ENCODE peak calls at places on chromosomes 5 and 9, in five cellular contexts. One of them, this sample, is unnamed.

GRCh38 chr9:89379508-89380115 is 61.3 kb downstream of the SECISBP2 start:
- DNase-seq in K562: no peak
- DNase-seq in SK-N-SH: no peak
- DNase-seq in H1: no peak
- DNase-seq in GM12878: no peak
- DNase-seq in this sample: peak

GRCh38 chr5:23727271-23727670 is 219.9 kb downstream of the PRDM9 start:
- DNase-seq in K562: no peak
- DNase-seq in SK-N-SH: no peak
- DNase-seq in H1: no peak
- DNase-seq in GM12878: no peak
- DNase-seq in this sample: no peak

GRCh38 chr5:6715271-6715670 is 2.0 kb downstream of the TENT4A start:
- DNase-seq in K562: no peak
- DNase-seq in SK-N-SH: no peak
- DNase-seq in H1: no peak
- DNase-seq in GM12878: no peak
- DNase-seq in this sample: no peak

GRCh38 chr5:150412319-150413175 is at the start of gene CD74:
- DNase-seq in K562: no peak
- DNase-seq in SK-N-SH: peak
- DNase-seq in H1: no peak
- DNase-seq in GM12878: peak
- DNase-seq in this sample: peak

GRCh38 chr5:123755587-123756324 is 243.8 kb downstream of the CSNK1G3 start:
- DNase-seq in K562: no peak
- DNase-seq in SK-N-SH: peak
- DNase-seq in H1: no peak
- DNase-seq in GM12878: no peak
- DNase-seq in this sample: no peak

GRCh38 chr5:40689442-40689841 is 9.7 kb downstream of the PTGER4 start:
- DNase-seq in K562: peak
- DNase-seq in SK-N-SH: no peak
- DNase-seq in H1: no peak
- DNase-seq in GM12878: peak
- DNase-seq in this sample: no peak

GRCh38 chr9:89505795-89506385 is 8.0 kb upstream of the SEMA4D start:
- DNase-seq in K562: no peak
- DNase-seq in SK-N-SH: no peak
- DNase-seq in H1: no peak
- DNase-seq in GM12878: no peak
- DNase-seq in this sample: no peak

GRCh38 chr9:34995288-34996060 is 5.9 kb downstream of the DNAJB5 start:
- DNase-seq in K562: no peak
- DNase-seq in SK-N-SH: no peak
- DNase-seq in H1: no peak
- DNase-seq in GM12878: no peak
- DNase-seq in this sample: no peak

GRCh38 chr5:60382761-60383160 is 317.2 kb downstream of the DEPDC1B start:
- DNase-seq in K562: no peak
- DNase-seq in SK-N-SH: peak
- DNase-seq in H1: no peak
- DNase-seq in GM12878: peak
- DNase-seq in this sample: peak

GRCh38 chr5:98500811-98501210 is 272.7 kb upstream of the RGMB start:
- DNase-seq in K562: no peak
- DNase-seq in SK-N-SH: no peak
- DNase-seq in H1: no peak
- DNase-seq in GM12878: no peak
- DNase-seq in this sample: no peak

GRCh38 chr5:144309265-144309664 is 138.6 kb downstream of the KCTD16 start:
- DNase-seq in K562: no peak
- DNase-seq in SK-N-SH: no peak
- DNase-seq in H1: no peak
- DNase-seq in GM12878: no peak
- DNase-seq in this sample: no peak

GRCh38 chr5:66134407-66134843 is 9.7 kb upstream of the SREK1 start:
- DNase-seq in K562: no peak
- DNase-seq in SK-N-SH: no peak
- DNase-seq in H1: no peak
- DNase-seq in GM12878: no peak
- DNase-seq in this sample: no peak

GRCh38 chr9:98791147-98792095 is 4.9 kb downstream of the ANKS6 start:
- DNase-seq in K562: peak
- DNase-seq in SK-N-SH: peak
- DNase-seq in H1: peak
- DNase-seq in GM12878: no peak
- DNase-seq in this sample: peak

GRCh38 chr5:76701298-76701697 is 14.6 kb upstream of the F2R start:
- DNase-seq in K562: no peak
- DNase-seq in SK-N-SH: no peak
- DNase-seq in H1: no peak
- DNase-seq in GM12878: no peak
- DNase-seq in this sample: no peak

GRCh38 chr9:33619666-33620404 is 95.8 kb downstream of the ANKRD18B start:
- DNase-seq in K562: peak
- DNase-seq in SK-N-SH: no peak
- DNase-seq in H1: no peak
- DNase-seq in GM12878: no peak
- DNase-seq in this sample: peak

GRCh38 chr9:134644715-134645606 is 3.4 kb downstream of the COL5A1 start:
- DNase-seq in K562: peak
- DNase-seq in SK-N-SH: peak
- DNase-seq in H1: no peak
- DNase-seq in GM12878: no peak
- DNase-seq in this sample: no peak

GRCh38 chr5:169667896-169668674 is 31.0 kb downstream of the DOCK2 start:
- DNase-seq in K562: no peak
- DNase-seq in SK-N-SH: peak
- DNase-seq in H1: no peak
- DNase-seq in GM12878: no peak
- DNase-seq in this sample: no peak

GRCh38 chr5:141512390-141513020 is 23.6 kb downstream of the PCDHGC5 start:
- DNase-seq in K562: peak
- DNase-seq in SK-N-SH: peak
- DNase-seq in H1: peak
- DNase-seq in GM12878: no peak
- DNase-seq in this sample: peak

GRCh38 chr5:141511771-141512325 is 23.0 kb downstream of the PCDHGC5 start:
- DNase-seq in K562: peak
- DNase-seq in SK-N-SH: no peak
- DNase-seq in H1: no peak
- DNase-seq in GM12878: no peak
- DNase-seq in this sample: no peak

GRCh38 chr5:141513627-141514329 is 24.9 kb downstream of the PCDHGC5 start:
- DNase-seq in K562: no peak
- DNase-seq in SK-N-SH: peak
- DNase-seq in H1: no peak
- DNase-seq in GM12878: peak
- DNase-seq in this sample: no peak

GRCh38 chr5:141514330-141515111 is 25.6 kb downstream of the PCDHGC5 start:
- DNase-seq in K562: no peak
- DNase-seq in SK-N-SH: no peak
- DNase-seq in H1: peak
- DNase-seq in GM12878: no peak
- DNase-seq in this sample: no peak

GRCh38 chr5:141513021-141513626 is 24.2 kb downstream of the PCDHGC5 start:
- DNase-seq in K562: no peak
- DNase-seq in SK-N-SH: peak
- DNase-seq in H1: no peak
- DNase-seq in GM12878: no peak
- DNase-seq in this sample: no peak
- TF ChIP-seq POLR2AphosphoS5 in K562: no peak
- TF ChIP-seq POLR2AphosphoS5 in SK-N-SH: no peak
- TF ChIP-seq POLR2AphosphoS5 in H1: peak
- TF ChIP-seq POLR2AphosphoS5 in GM12878: peak
- TF ChIP-seq POLR2AphosphoS5 in this sample: no peak

GRCh38 chr9:132192728-132193127 is 30.9 kb downstream of the NTNG2 start:
- DNase-seq in K562: no peak
- DNase-seq in SK-N-SH: no peak
- DNase-seq in H1: no peak
- DNase-seq in GM12878: no peak
- DNase-seq in this sample: no peak
- TF ChIP-seq GABPA in K562: no peak
- TF ChIP-seq GABPA in SK-N-SH: no peak
- TF ChIP-seq GABPA in H1: no peak
- TF ChIP-seq GABPA in GM12878: no peak
- TF ChIP-seq GABPA in this sample: no peak

GRCh38 chr5:179858586-179859427 is at the start of gene MRNIP:
- DNase-seq in K562: peak
- DNase-seq in SK-N-SH: peak
- DNase-seq in H1: peak
- DNase-seq in GM12878: peak
- DNase-seq in this sample: peak
- TF ChIP-seq POLR2AphosphoS5 in K562: peak
- TF ChIP-seq POLR2AphosphoS5 in SK-N-SH: peak
- TF ChIP-seq POLR2AphosphoS5 in H1: no peak
- TF ChIP-seq POLR2AphosphoS5 in GM12878: peak
- TF ChIP-seq POLR2AphosphoS5 in this sample: no peak

GRCh38 chr5:14574124-14574523 is 7.5 kb upstream of the OTULINL start:
- DNase-seq in K562: no peak
- DNase-seq in SK-N-SH: no peak
- DNase-seq in H1: no peak
- DNase-seq in GM12878: no peak
- DNase-seq in this sample: peak

GRCh38 chr5:14577964-14578363 is 3.6 kb upstream of the OTULINL start:
- DNase-seq in K562: no peak
- DNase-seq in SK-N-SH: no peak
- DNase-seq in H1: no peak
- DNase-seq in GM12878: no peak
- DNase-seq in this sample: no peak

GRCh38 chr5:14577079-14577725 is 4.4 kb upstream of the OTULINL start:
- DNase-seq in K562: no peak
- DNase-seq in SK-N-SH: no peak
- DNase-seq in H1: no peak
- DNase-seq in GM12878: no peak
- DNase-seq in this sample: no peak

GRCh38 chr5:14572384-14572783 is 9.2 kb upstream of the OTULINL start:
- DNase-seq in K562: no peak
- DNase-seq in SK-N-SH: no peak
- DNase-seq in H1: no peak
- DNase-seq in GM12878: no peak
- DNase-seq in this sample: no peak

GRCh38 chr5:14574891-14575496 is 6.6 kb upstream of the OTULINL start:
- DNase-seq in K562: no peak
- DNase-seq in SK-N-SH: no peak
- DNase-seq in H1: no peak
- DNase-seq in GM12878: no peak
- DNase-seq in this sample: peak
- TF ChIP-seq GABPA in K562: no peak
- TF ChIP-seq GABPA in SK-N-SH: no peak
- TF ChIP-seq GABPA in H1: no peak
- TF ChIP-seq GABPA in GM12878: no peak
- TF ChIP-seq GABPA in this sample: no peak

GRCh38 chr5:177592010-177592834 is at the start of gene TMED9:
- DNase-seq in K562: peak
- DNase-seq in SK-N-SH: peak
- DNase-seq in H1: peak
- DNase-seq in GM12878: no peak
- DNase-seq in this sample: peak
- TF ChIP-seq POLR2AphosphoS5 in K562: peak
- TF ChIP-seq POLR2AphosphoS5 in SK-N-SH: peak
- TF ChIP-seq POLR2AphosphoS5 in H1: peak
- TF ChIP-seq POLR2AphosphoS5 in GM12878: peak
- TF ChIP-seq POLR2AphosphoS5 in this sample: peak

DNA sequence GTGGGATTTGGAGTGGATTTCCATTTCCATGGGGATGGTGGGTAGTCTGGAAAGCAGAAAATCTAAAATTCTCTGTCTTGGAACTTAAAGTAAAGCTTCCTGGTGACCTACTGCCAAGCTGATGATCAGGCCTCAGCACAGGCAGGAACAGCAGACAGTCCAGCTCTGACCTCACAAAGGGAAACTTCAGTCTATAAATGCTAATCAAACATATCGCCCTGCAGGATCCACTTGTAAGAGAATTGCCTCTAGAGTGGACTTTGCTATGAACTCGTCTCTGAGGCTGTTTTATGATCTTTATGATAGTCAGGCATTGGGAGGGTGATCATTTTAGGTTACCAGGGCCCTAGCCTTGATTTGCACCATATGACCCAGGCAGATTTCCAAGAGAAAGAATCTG is 67.6 kb upstream of the SELENOP start:
- DNase-seq in K562: no peak
- DNase-seq in SK-N-SH: no peak
- DNase-seq in H1: no peak
- DNase-seq in GM12878: no peak
- DNase-seq in this sample: no peak
- TF ChIP-seq GABPA in K562: no peak
- TF ChIP-seq GABPA in SK-N-SH: no peak
- TF ChIP-seq GABPA in H1: no peak
- TF ChIP-seq GABPA in GM12878: no peak
- TF ChIP-seq GABPA in this sample: no peak

GRCh38 chr5:51399636-51399993 is 16.4 kb downstream of the ISL1 start:
- DNase-seq in K562: no peak
- DNase-seq in SK-N-SH: no peak
- DNase-seq in H1: no peak
- DNase-seq in GM12878: no peak
- DNase-seq in this sample: no peak
- TF ChIP-seq POLR2AphosphoS5 in K562: no peak
- TF ChIP-seq POLR2AphosphoS5 in SK-N-SH: no peak
- TF ChIP-seq POLR2AphosphoS5 in H1: no peak
- TF ChIP-seq POLR2AphosphoS5 in GM12878: no peak
- TF ChIP-seq POLR2AphosphoS5 in this sample: no peak

GRCh38 chr5:180105827-180106312 is 34.3 kb upstream of the RNF130 start:
- DNase-seq in K562: no peak
- DNase-seq in SK-N-SH: no peak
- DNase-seq in H1: no peak
- DNase-seq in GM12878: no peak
- DNase-seq in this sample: no peak
- TF ChIP-seq GABPA in K562: no peak
- TF ChIP-seq GABPA in SK-N-SH: no peak
- TF ChIP-seq GABPA in H1: no peak
- TF ChIP-seq GABPA in GM12878: no peak
- TF ChIP-seq GABPA in this sample: no peak

This sample was measured in HL-60.